ENCODE peak calls at places on chromosomes 7 and 10, in seven cellular contexts. One of them, this sample, is unnamed.

GRCh38 chr7:50267525-50268041 is 36.9 kb upstream of the IKZF1 start:
- DNase-seq in epithelial cell of esophagus: no peak
- DNase-seq in H9: no peak
- DNase-seq in astrocyte: no peak
- DNase-seq in cardiac muscle cell: no peak
- DNase-seq in GM20000: no peak
- DNase-seq in mucosa of descending colon: no peak
- DNase-seq in this sample: no peak

GRCh38 chr7:116236020-116236630 is 25.8 kb downstream of the TES start:
- DNase-seq in GM20000: peak; percentile 36
- DNase-seq in astrocyte: no peak
- DNase-seq in mucosa of descending colon: peak; percentile 87
- DNase-seq in epithelial cell of esophagus: peak; percentile 53
- DNase-seq in cardiac muscle cell: peak; percentile 62
- DNase-seq in H9: no peak
- DNase-seq in this sample: no peak

GRCh38 chr7:80659120-80660055 is 20.9 kb downstream of the CD36 start:
- DNase-seq in H9: no peak
- DNase-seq in mucosa of descending colon: no peak
- DNase-seq in cardiac muscle cell: peak; percentile 20
- DNase-seq in astrocyte: peak; percentile 24
- DNase-seq in GM20000: peak; percentile 23
- DNase-seq in epithelial cell of esophagus: peak; percentile 43
- DNase-seq in this sample: no peak

GRCh38 chr7:15801565-15801964 is 115.1 kb upstream of the MEOX2 start:
- DNase-seq in astrocyte: peak; percentile 73
- DNase-seq in GM20000: no peak
- DNase-seq in epithelial cell of esophagus: no peak
- DNase-seq in mucosa of descending colon: peak; percentile 11
- DNase-seq in H9: no peak
- DNase-seq in cardiac muscle cell: peak; percentile 6
- DNase-seq in this sample: no peak

GRCh38 chr10:88687853-88688467 is 18.1 kb upstream of the LIPK start:
- DNase-seq in H9: no peak
- DNase-seq in epithelial cell of esophagus: peak; percentile 35
- DNase-seq in mucosa of descending colon: no peak
- DNase-seq in cardiac muscle cell: peak; percentile 38
- DNase-seq in astrocyte: no peak
- DNase-seq in GM20000: peak; percentile 45
- DNase-seq in this sample: no peak

GRCh38 chr10:114713525-114713924 is 55.5 kb upstream of the ABLIM1 start:
- DNase-seq in epithelial cell of esophagus: no peak
- DNase-seq in cardiac muscle cell: no peak
- DNase-seq in H9: no peak
- DNase-seq in GM20000: no peak
- DNase-seq in astrocyte: no peak
- DNase-seq in mucosa of descending colon: no peak
- DNase-seq in this sample: no peak

GRCh38 chr7:101667399-101667798 is 38.3 kb upstream of the MYL10 start:
- DNase-seq in H9: no peak
- DNase-seq in mucosa of descending colon: no peak
- DNase-seq in astrocyte: no peak
- DNase-seq in cardiac muscle cell: no peak
- DNase-seq in GM20000: no peak
- DNase-seq in epithelial cell of esophagus: no peak
- DNase-seq in this sample: no peak

GRCh38 chr10:124827474-124827873 is 25.9 kb downstream of the ABRAXAS2 start:
- DNase-seq in cardiac muscle cell: no peak
- DNase-seq in astrocyte: no peak
- DNase-seq in H9: no peak
- DNase-seq in GM20000: peak; percentile 29
- DNase-seq in epithelial cell of esophagus: peak; percentile 32
- DNase-seq in mucosa of descending colon: peak; percentile 63
- DNase-seq in this sample: no peak

GRCh38 chr10:70348228-70348850 is 34.1 kb downstream of the LRRC20 start:
- DNase-seq in astrocyte: no peak
- DNase-seq in epithelial cell of esophagus: peak; percentile 47
- DNase-seq in cardiac muscle cell: peak; percentile 30
- DNase-seq in mucosa of descending colon: peak; percentile 53
- DNase-seq in H9: peak; percentile 47
- DNase-seq in GM20000: no peak
- DNase-seq in this sample: no peak

GRCh38 chr7:13627455-13627854 is 362.0 kb downstream of the ETV1 start:
- DNase-seq in astrocyte: no peak
- DNase-seq in epithelial cell of esophagus: peak; percentile 7
- DNase-seq in cardiac muscle cell: no peak
- DNase-seq in H9: no peak
- DNase-seq in GM20000: no peak
- DNase-seq in mucosa of descending colon: no peak
- DNase-seq in this sample: no peak

GRCh38 chr10:127450644-127451043 is 98.5 kb upstream of the NPS start:
- DNase-seq in cardiac muscle cell: no peak
- DNase-seq in H9: no peak
- DNase-seq in epithelial cell of esophagus: no peak
- DNase-seq in astrocyte: no peak
- DNase-seq in mucosa of descending colon: peak; percentile 10
- DNase-seq in GM20000: no peak
- DNase-seq in this sample: no peak

GRCh38 chr7:98278936-98279335 is 2.5 kb upstream of the BRI3 start:
- DNase-seq in cardiac muscle cell: no peak
- DNase-seq in GM20000: no peak
- DNase-seq in astrocyte: no peak
- DNase-seq in epithelial cell of esophagus: no peak
- DNase-seq in H9: no peak
- DNase-seq in mucosa of descending colon: no peak
- DNase-seq in this sample: no peak

GRCh38 chr10:112843623-112844022 is 106.4 kb upstream of the TCF7L2 start:
- DNase-seq in epithelial cell of esophagus: no peak
- DNase-seq in mucosa of descending colon: no peak
- DNase-seq in H9: no peak
- DNase-seq in astrocyte: no peak
- DNase-seq in GM20000: no peak
- DNase-seq in cardiac muscle cell: peak; percentile 49
- DNase-seq in this sample: no peak

GRCh38 chr10:110413049-110413783 is 84.5 kb upstream of the DUSP5 start:
- DNase-seq in GM20000: no peak
- DNase-seq in astrocyte: no peak
- DNase-seq in mucosa of descending colon: no peak
- DNase-seq in H9: no peak
- DNase-seq in cardiac muscle cell: no peak
- DNase-seq in epithelial cell of esophagus: no peak
- DNase-seq in this sample: no peak

GRCh38 chr10:613661-614340 is 75.7 kb downstream of the DIP2C start:
- DNase-seq in epithelial cell of esophagus: no peak
- DNase-seq in astrocyte: no peak
- DNase-seq in cardiac muscle cell: no peak
- DNase-seq in mucosa of descending colon: no peak
- DNase-seq in GM20000: no peak
- DNase-seq in H9: no peak
- DNase-seq in this sample: no peak

GRCh38 chr10:79929409-79929904 is 19.4 kb downstream of the SFTPD start:
- DNase-seq in GM20000: peak; percentile 76
- DNase-seq in astrocyte: peak; percentile 31
- DNase-seq in mucosa of descending colon: peak; percentile 86
- DNase-seq in cardiac muscle cell: peak; percentile 85
- DNase-seq in epithelial cell of esophagus: peak; percentile 75
- DNase-seq in H9: peak; percentile 90
- DNase-seq in this sample: peak; percentile 90

GRCh38 chr7:117279203-117279602 is 43.7 kb downstream of the WNT2 start:
- DNase-seq in GM20000: no peak
- DNase-seq in mucosa of descending colon: no peak
- DNase-seq in astrocyte: no peak
- DNase-seq in cardiac muscle cell: no peak
- DNase-seq in epithelial cell of esophagus: no peak
- DNase-seq in H9: no peak
- DNase-seq in this sample: no peak

GRCh38 chr7:139992353-139993054 is 70.2 kb downstream of the PARP12 start:
- DNase-seq in astrocyte: no peak
- DNase-seq in H9: no peak
- DNase-seq in GM20000: no peak
- DNase-seq in cardiac muscle cell: peak; percentile 20
- DNase-seq in mucosa of descending colon: no peak
- DNase-seq in epithelial cell of esophagus: no peak
- DNase-seq in this sample: no peak

GRCh38 chr10:122786269-122786668 is 59.4 kb downstream of the CUZD1 start:
- DNase-seq in epithelial cell of esophagus: peak; percentile 59
- DNase-seq in GM20000: peak; percentile 52
- DNase-seq in cardiac muscle cell: peak; percentile 85
- DNase-seq in astrocyte: peak; percentile 10
- DNase-seq in H9: peak; percentile 61
- DNase-seq in mucosa of descending colon: peak; percentile 10
- DNase-seq in this sample: no peak

GRCh38 chr10:11035318-11035920 is 17.7 kb downstream of the CELF2 start:
- DNase-seq in cardiac muscle cell: no peak
- DNase-seq in epithelial cell of esophagus: peak; percentile 87
- DNase-seq in GM20000: no peak
- DNase-seq in mucosa of descending colon: peak; percentile 48
- DNase-seq in astrocyte: peak; percentile 80
- DNase-seq in H9: peak; percentile 59
- DNase-seq in this sample: no peak

GRCh38 chr10:37734971-37735370 is 122.4 kb downstream of the ZNF248 start:
- DNase-seq in cardiac muscle cell: no peak
- DNase-seq in H9: no peak
- DNase-seq in GM20000: no peak
- DNase-seq in epithelial cell of esophagus: peak; percentile 30
- DNase-seq in astrocyte: no peak
- DNase-seq in mucosa of descending colon: no peak
- DNase-seq in this sample: no peak

GRCh38 chr7:80346704-80347103 is 165.2 kb downstream of the GNAT3 start:
- DNase-seq in astrocyte: peak; percentile 87
- DNase-seq in epithelial cell of esophagus: peak; percentile 95
- DNase-seq in mucosa of descending colon: no peak
- DNase-seq in GM20000: no peak
- DNase-seq in H9: no peak
- DNase-seq in cardiac muscle cell: no peak
- DNase-seq in this sample: no peak

GRCh38 chr10:69716711-69717560 is 84.8 kb upstream of the COL13A1 start:
- DNase-seq in cardiac muscle cell: peak; percentile 89
- DNase-seq in astrocyte: no peak
- DNase-seq in epithelial cell of esophagus: peak; percentile 66
- DNase-seq in mucosa of descending colon: peak; percentile 80
- DNase-seq in GM20000: peak; percentile 60
- DNase-seq in H9: peak; percentile 78
- DNase-seq in this sample: no peak

GRCh38 chr7:14950013-14950412 is 47.5 kb upstream of the DGKB start:
- DNase-seq in astrocyte: no peak
- DNase-seq in epithelial cell of esophagus: no peak
- DNase-seq in GM20000: no peak
- DNase-seq in cardiac muscle cell: no peak
- DNase-seq in H9: no peak
- DNase-seq in mucosa of descending colon: no peak
- DNase-seq in this sample: no peak

GRCh38 chr7:88357794-88358533 is 51.3 kb upstream of the STEAP4 start:
- DNase-seq in H9: no peak
- DNase-seq in GM20000: peak; percentile 15
- DNase-seq in astrocyte: no peak
- DNase-seq in epithelial cell of esophagus: peak; percentile 51
- DNase-seq in mucosa of descending colon: peak; percentile 13
- DNase-seq in cardiac muscle cell: no peak
- DNase-seq in this sample: no peak

GRCh38 chr7:116198748-116199410 is 11.5 kb upstream of the TES start:
- DNase-seq in astrocyte: no peak
- DNase-seq in H9: no peak
- DNase-seq in cardiac muscle cell: no peak
- DNase-seq in mucosa of descending colon: no peak
- DNase-seq in GM20000: no peak
- DNase-seq in epithelial cell of esophagus: peak; percentile 75
- DNase-seq in this sample: no peak

GRCh38 chr7:108253275-108254044 is 123.3 kb upstream of the LAMB4 start:
- DNase-seq in cardiac muscle cell: no peak
- DNase-seq in GM20000: no peak
- DNase-seq in astrocyte: peak; percentile 76
- DNase-seq in H9: no peak
- DNase-seq in epithelial cell of esophagus: no peak
- DNase-seq in mucosa of descending colon: no peak
- DNase-seq in this sample: no peak

GRCh38 chr10:12191715-12192114 is 4.0 kb downstream of the NUDT5 start:
- DNase-seq in mucosa of descending colon: no peak
- DNase-seq in epithelial cell of esophagus: no peak
- DNase-seq in GM20000: no peak
- DNase-seq in cardiac muscle cell: no peak
- DNase-seq in astrocyte: no peak
- DNase-seq in H9: no peak
- DNase-seq in this sample: no peak

GRCh38 chr7:128302110-128302509 is 41.6 kb downstream of the RBM28 start:
- DNase-seq in epithelial cell of esophagus: no peak
- DNase-seq in astrocyte: no peak
- DNase-seq in mucosa of descending colon: no peak
- DNase-seq in H9: no peak
- DNase-seq in GM20000: no peak
- DNase-seq in cardiac muscle cell: no peak
- DNase-seq in this sample: no peak

GRCh38 chr10:12727832-12728215 is 273.7 kb downstream of the CCDC3 start:
- DNase-seq in astrocyte: peak; percentile 71
- DNase-seq in H9: no peak
- DNase-seq in cardiac muscle cell: no peak
- DNase-seq in mucosa of descending colon: peak; percentile 52
- DNase-seq in GM20000: no peak
- DNase-seq in epithelial cell of esophagus: no peak
- DNase-seq in this sample: no peak

GRCh38 chr7:155452505-155453295 is 5.2 kb upstream of the EN2 start:
- DNase-seq in GM20000: no peak
- DNase-seq in astrocyte: no peak
- DNase-seq in mucosa of descending colon: no peak
- DNase-seq in cardiac muscle cell: no peak
- DNase-seq in H9: no peak
- DNase-seq in epithelial cell of esophagus: no peak
- DNase-seq in this sample: no peak
- TF ChIP-seq CTCF in GM20000: no peak
- TF ChIP-seq CTCF in astrocyte: no peak
- TF ChIP-seq CTCF in mucosa of descending colon: no peak
- TF ChIP-seq CTCF in cardiac muscle cell: no peak
- TF ChIP-seq CTCF in H9: no peak
- TF ChIP-seq CTCF in epithelial cell of esophagus: no peak
- TF ChIP-seq CTCF in this sample: no peak

GRCh38 chr7:5477723-5478531 is 54.3 kb upstream of the TNRC18 start:
- DNase-seq in epithelial cell of esophagus: no peak
- DNase-seq in H9: peak; percentile 83
- DNase-seq in cardiac muscle cell: peak; percentile 74
- DNase-seq in GM20000: peak; percentile 83
- DNase-seq in astrocyte: no peak
- DNase-seq in mucosa of descending colon: no peak
- DNase-seq in this sample: no peak
- TF ChIP-seq CTCF in epithelial cell of esophagus: no peak
- TF ChIP-seq CTCF in H9: peak; percentile 56
- TF ChIP-seq CTCF in cardiac muscle cell: peak; percentile 18
- TF ChIP-seq CTCF in GM20000: no peak
- TF ChIP-seq CTCF in astrocyte: peak; percentile 3
- TF ChIP-seq CTCF in mucosa of descending colon: no peak
- TF ChIP-seq CTCF in this sample: peak; percentile 7

GRCh38 chr7:44123190-44124003 is at the start of gene POLD2:
- DNase-seq in mucosa of descending colon: peak; percentile 97
- DNase-seq in epithelial cell of esophagus: peak; percentile 98
- DNase-seq in H9: peak; percentile 97
- DNase-seq in GM20000: peak; percentile 100
- DNase-seq in cardiac muscle cell: peak; percentile 99
- DNase-seq in astrocyte: peak; percentile 90
- DNase-seq in this sample: peak; percentile 99
- TF ChIP-seq CTCF in mucosa of descending colon: no peak
- TF ChIP-seq CTCF in epithelial cell of esophagus: no peak
- TF ChIP-seq CTCF in H9: no peak
- TF ChIP-seq CTCF in GM20000: no peak
- TF ChIP-seq CTCF in cardiac muscle cell: no peak
- TF ChIP-seq CTCF in astrocyte: no peak
- TF ChIP-seq CTCF in this sample: no peak

GRCh38 chr10:26573674-26574073 is 123.8 kb upstream of the PDSS1 start:
- DNase-seq in cardiac muscle cell: no peak
- DNase-seq in astrocyte: no peak
- DNase-seq in mucosa of descending colon: peak; percentile 17
- DNase-seq in epithelial cell of esophagus: no peak
- DNase-seq in GM20000: no peak
- DNase-seq in H9: peak; percentile 59
- DNase-seq in this sample: no peak
- TF ChIP-seq CTCF in cardiac muscle cell: no peak
- TF ChIP-seq CTCF in astrocyte: no peak
- TF ChIP-seq CTCF in mucosa of descending colon: no peak
- TF ChIP-seq CTCF in epithelial cell of esophagus: peak; percentile 18
- TF ChIP-seq CTCF in GM20000: no peak
- TF ChIP-seq CTCF in H9: peak; percentile 54
- TF ChIP-seq CTCF in this sample: no peak

This sample was measured in osteocyte.